ENCODE peak calls at places on chromosomes 16 and 17, in seven cellular contexts. I is HL-60, B is HCT116, L is K562, U is HepG2, N is SK-N-SH, K is Panc1. C is an unnamed sample.

GRCh38 chr17:12472613-12473173 is 193.0 kb upstream of the MYOCD start:
- DNase-seq in I (no peak), B (no peak), L (no peak), U (no peak), N (no peak), K (no peak), C (no peak)

GRCh38 chr17:74224959-74225725 is 11.8 kb downstream of the TTYH2 start:
- DNase-seq in I (no peak), B (no peak), L (no peak), U (no peak), N (no peak), K (no peak), C (no peak)

GRCh38 chr16:88468289-88469129 is 15.4 kb downstream of the ZFPM1 start:
- DNase-seq in I (no peak), B (peak; percentile 56), L (peak; percentile 87), U (peak; percentile 67), N (peak; percentile 89), K (no peak), C (peak; percentile 95)

GRCh38 chr16:71461686-71462648 is at the start of gene ZNF23:
- DNase-seq in I (peak; percentile 83), B (peak; percentile 57), L (peak; percentile 96), U (peak; percentile 64), N (peak; percentile 96), K (no peak), C (peak; percentile 83)

GRCh38 chr16:28276301-28276700 is 16.0 kb upstream of the SBK1 start:
- DNase-seq in I (no peak), B (no peak), L (no peak), U (no peak), N (no peak), K (no peak), C (no peak)

GRCh38 chr16:62392698-62393097 is 356.5 kb upstream of the CDH8 start:
- DNase-seq in I (no peak), B (no peak), L (no peak), U (no peak), N (no peak), K (no peak), C (no peak)

GRCh38 chr17:28327031-28327607 is 8.1 kb downstream of the TMEM97 start:
- DNase-seq in I (no peak), B (no peak), L (no peak), U (no peak), N (no peak), K (no peak), C (no peak)

GRCh38 chr16:794853-795466 is 5.6 kb downstream of the GNG13 start:
- DNase-seq in I (no peak), B (no peak), L (no peak), U (no peak), N (no peak), K (no peak), C (no peak)

GRCh38 chr17:40020146-40020545 is 4.9 kb downstream of the CSF3 start:
- DNase-seq in I (no peak), B (no peak), L (no peak), U (no peak), N (peak; percentile 17), K (no peak), C (no peak)

GRCh38 chr16:88062341-88062861 is 111.2 kb downstream of the BANP start:
- DNase-seq in I (no peak), B (no peak), L (no peak), U (no peak), N (peak; percentile 63), K (no peak), C (no peak)

GRCh38 chr17:80899402-80900268 is 92.0 kb upstream of the CHMP6 start:
- DNase-seq in I (peak; percentile 54), B (peak; percentile 40), L (peak; percentile 81), U (peak; percentile 29), N (peak; percentile 87), K (no peak), C (peak; percentile 87)

GRCh38 chr17:36034127-36034526 is 16.4 kb upstream of the CCL23 start:
- DNase-seq in I (peak; percentile 36), B (no peak), L (no peak), U (no peak), N (no peak), K (no peak), C (no peak)

GRCh38 chr17:4742629-4743028 is 2.9 kb upstream of the CXCL16 start:
- DNase-seq in I (no peak), B (no peak), L (no peak), U (no peak), N (no peak), K (no peak), C (no peak)

DNA sequence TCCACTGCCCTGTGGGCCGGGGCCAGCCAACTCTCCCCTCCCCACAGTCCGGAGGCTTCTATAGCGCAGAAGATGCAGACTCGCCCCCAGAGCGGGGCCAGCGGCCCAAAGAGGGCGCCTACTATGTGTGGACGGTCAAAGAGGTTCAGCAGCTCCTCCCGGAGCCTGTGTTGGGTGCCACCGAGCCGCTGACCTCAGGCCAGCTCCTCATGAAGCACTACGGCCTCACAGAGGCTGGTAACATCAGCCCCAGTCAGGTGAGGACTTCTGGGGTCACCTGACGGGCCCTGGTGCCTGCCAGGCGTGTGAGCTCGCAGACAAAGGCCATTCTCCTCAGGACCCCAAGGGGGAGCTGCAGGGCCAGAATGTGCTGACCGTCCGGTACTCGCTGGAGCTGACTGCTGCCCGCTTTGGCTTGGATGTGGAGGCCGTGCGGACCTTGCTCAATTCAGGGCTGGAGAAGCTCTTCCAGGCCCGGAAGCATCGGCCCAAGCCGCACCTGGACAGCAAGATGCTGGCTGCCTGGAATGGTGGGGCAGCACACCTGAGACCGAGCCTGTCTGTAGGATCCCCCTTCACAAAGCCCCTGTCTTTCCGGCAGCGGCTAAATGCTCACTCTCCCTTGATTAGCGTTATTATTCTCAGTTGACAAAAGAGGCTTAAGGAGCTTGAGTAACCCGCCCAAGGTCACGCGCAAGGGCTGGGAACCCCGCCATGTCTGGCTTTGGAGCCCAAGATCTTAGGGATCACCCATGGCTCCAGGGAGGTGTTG is 3.9 kb downstream of the SPATA20 start:
- DNase-seq in I (peak; percentile 38), B (peak; percentile 68), L (peak; percentile 73), U (peak; percentile 84), N (peak; percentile 95), K (no peak), C (peak; percentile 95)
- TF ChIP-seq POLR2AphosphoS5 in I (no peak), B (no peak), L (no peak), U (no peak), N (no peak), K (no peak), C (no peak)

GRCh38 chr16:52976539-52977167 is 76.0 kb downstream of the CHD9NB start:
- DNase-seq in I (peak; percentile 4), B (peak; percentile 7), L (no peak), U (peak; percentile 41), N (peak; percentile 14), K (no peak), C (peak; percentile 64)
- TF ChIP-seq REST in I (no peak), B (no peak), L (no peak), U (no peak), N (no peak), K (no peak), C (no peak)

GRCh38 chr16:85948870-85949269 is 49.9 kb downstream of the IRF8 start:
- DNase-seq in I (no peak), B (no peak), L (no peak), U (no peak), N (no peak), K (no peak), C (no peak)

GRCh38 chr16:85945424-85945751 is 46.4 kb downstream of the IRF8 start:
- DNase-seq in I (no peak), B (no peak), L (no peak), U (no peak), N (no peak), K (no peak), C (no peak)

GRCh38 chr16:85949787-85950186 is 50.8 kb downstream of the IRF8 start:
- DNase-seq in I (no peak), B (no peak), L (no peak), U (no peak), N (no peak), K (no peak), C (no peak)

GRCh38 chr16:85946680-85947510 is 47.9 kb downstream of the IRF8 start:
- DNase-seq in I (peak; percentile 21), B (no peak), L (no peak), U (no peak), N (no peak), K (no peak), C (no peak)

GRCh38 chr16:85947511-85948509 is 48.8 kb downstream of the IRF8 start:
- DNase-seq in I (no peak), B (no peak), L (no peak), U (no peak), N (no peak), K (no peak), C (no peak)
- TF ChIP-seq POLR2AphosphoS5 in I (peak; percentile 77), B (no peak), L (no peak), U (no peak), N (no peak), K (no peak), C (no peak)

GRCh38 chr16:81458827-81459598 is 14.4 kb downstream of the CMIP start:
- DNase-seq in I (no peak), B (no peak), L (no peak), U (no peak), N (no peak), K (no peak), C (no peak)
- TF ChIP-seq REST in I (no peak), B (no peak), L (no peak), U (no peak), N (no peak), K (no peak), C (no peak)

GRCh38 chr17:73028311-73028755 is 64.2 kb downstream of the SLC39A11 start:
- DNase-seq in I (no peak), B (no peak), L (no peak), U (no peak), N (no peak), K (no peak), C (no peak)
- TF ChIP-seq POLR2AphosphoS5 in I (no peak), B (no peak), L (no peak), U (no peak), N (peak; percentile 59), K (no peak), C (no peak)

DNA sequence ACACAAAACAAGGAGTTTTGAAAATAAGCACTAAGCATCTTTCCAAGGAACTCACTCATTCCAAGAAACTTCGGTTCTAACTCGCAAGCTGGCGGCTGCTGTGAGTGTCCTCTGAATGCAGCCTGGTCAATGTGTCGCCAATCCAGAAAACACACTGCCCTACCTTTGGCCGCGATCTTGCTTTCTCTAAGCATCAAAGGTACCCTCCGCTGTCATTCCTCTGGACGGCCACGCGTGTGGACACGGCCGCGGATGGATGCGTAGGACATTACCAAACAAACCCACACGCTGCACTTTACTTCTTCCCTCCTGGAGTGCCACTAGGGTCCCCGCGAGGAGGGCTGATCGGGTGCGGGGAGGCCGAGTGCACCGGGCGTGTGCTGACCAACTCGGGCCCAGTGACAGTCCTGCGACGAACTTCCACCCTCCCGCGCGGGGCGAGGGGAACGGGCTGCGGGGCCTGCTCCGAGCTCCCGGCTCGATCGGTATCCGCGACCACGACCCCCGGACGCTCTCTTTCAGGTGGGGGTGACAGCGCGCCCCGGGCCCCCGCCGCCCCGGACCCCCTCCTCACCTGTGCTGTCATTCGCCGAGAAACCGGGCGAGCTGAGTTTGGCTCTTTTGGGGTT is 1.1 kb downstream of the CREBBP start:
- DNase-seq in I (peak; percentile 15), B (no peak), L (peak; percentile 38), U (no peak), N (peak; percentile 54), K (no peak), C (peak; percentile 44)
- TF ChIP-seq REST in I (no peak), B (no peak), L (no peak), U (no peak), N (no peak), K (no peak), C (no peak)